ENCODE peak calls at places on chromosomes 7 and 10, in four cellular contexts. X, W, N and Q are unnamed samples.

GRCh38 chr10:36489181-36489927 is 636.0 kb upstream of the ANKRD30A start:
- DNase-seq in X (no peak), W (peak; percentile 42), N (no peak), Q (no peak)

GRCh38 chr7:11168622-11169170 is 195.0 kb downstream of the PHF14 start:
- DNase-seq in X (no peak), W (no peak), N (no peak), Q (no peak)

GRCh38 chr10:94138391-94138790 is 144.7 kb downstream of the PLCE1 start:
- DNase-seq in W (no peak), X (no peak), N (no peak), Q (no peak)

GRCh38 chr10:64574371-64574770 is 1053.2 kb downstream of the REEP3 start:
- DNase-seq in X (peak; percentile 48), W (no peak), N (no peak), Q (no peak)

GRCh38 chr10:122531261-122531660 is 29.3 kb upstream of the DMBT1 start:
- DNase-seq in X (no peak), W (no peak), N (no peak), Q (no peak)

GRCh38 chr10:90413196-90413595 is 444.6 kb downstream of the HTR7 start:
- DNase-seq in X (no peak), W (no peak), N (no peak), Q (no peak)

GRCh38 chr10:32112055-32112454 is 55.8 kb upstream of the KIF5B start:
- DNase-seq in N (no peak), X (peak; percentile 88), W (no peak), Q (peak; percentile 55)

GRCh38 chr7:107605223-107605815 is 25.3 kb downstream of the BCAP29 start:
- DNase-seq in W (no peak), X (no peak), N (no peak), Q (no peak)

GRCh38 chr7:14761506-14762296 is 140.8 kb downstream of the DGKB start:
- DNase-seq in X (peak; percentile 49), N (no peak), W (peak; percentile 78), Q (peak; percentile 55)

GRCh38 chr10:120949511-120950102 is 98.4 kb downstream of the WDR11 start:
- DNase-seq in N (no peak), W (no peak), X (no peak), Q (no peak)

GRCh38 chr7:157112706-157113105 is 26.0 kb upstream of the UBE3C start:
- DNase-seq in X (no peak), N (no peak), W (no peak), Q (no peak)

GRCh38 chr10:110504111-110504735 is 6.5 kb downstream of the DUSP5 start:
- DNase-seq in X (no peak), N (peak; percentile 81), W (no peak), Q (no peak)

GRCh38 chr7:105521027-105521730 is 892 bp downstream of the PUS7 start:
- DNase-seq in X (no peak), W (peak; percentile 67), N (peak; percentile 71), Q (no peak)

GRCh38 chr10:75029874-75030273 is 81.6 kb upstream of the SAMD8 start:
- DNase-seq in N (no peak), X (no peak), W (peak; percentile 33), Q (no peak)

GRCh38 chr10:75291800-75292199 is 56.0 kb upstream of the COMTD1 start:
- DNase-seq in X (no peak), W (no peak), N (no peak), Q (no peak)

GRCh38 chr10:26540601-26541000 is 102.5 kb downstream of the APBB1IP start:
- DNase-seq in N (peak; percentile 73), W (no peak), X (no peak), Q (no peak)

GRCh38 chr10:132404169-132404880 is 7.3 kb downstream of the PWWP2B start:
- DNase-seq in W (no peak), X (no peak), N (no peak), Q (no peak)

GRCh38 chr7:2622869-2623697 is 8.7 kb upstream of the TTYH3 start:
- DNase-seq in W (no peak), N (no peak), X (no peak), Q (no peak)

GRCh38 chr10:119203006-119203405 is 4.4 kb upstream of the GRK5 start:
- DNase-seq in X (peak; percentile 14), W (no peak), N (no peak), Q (no peak)

DNA sequence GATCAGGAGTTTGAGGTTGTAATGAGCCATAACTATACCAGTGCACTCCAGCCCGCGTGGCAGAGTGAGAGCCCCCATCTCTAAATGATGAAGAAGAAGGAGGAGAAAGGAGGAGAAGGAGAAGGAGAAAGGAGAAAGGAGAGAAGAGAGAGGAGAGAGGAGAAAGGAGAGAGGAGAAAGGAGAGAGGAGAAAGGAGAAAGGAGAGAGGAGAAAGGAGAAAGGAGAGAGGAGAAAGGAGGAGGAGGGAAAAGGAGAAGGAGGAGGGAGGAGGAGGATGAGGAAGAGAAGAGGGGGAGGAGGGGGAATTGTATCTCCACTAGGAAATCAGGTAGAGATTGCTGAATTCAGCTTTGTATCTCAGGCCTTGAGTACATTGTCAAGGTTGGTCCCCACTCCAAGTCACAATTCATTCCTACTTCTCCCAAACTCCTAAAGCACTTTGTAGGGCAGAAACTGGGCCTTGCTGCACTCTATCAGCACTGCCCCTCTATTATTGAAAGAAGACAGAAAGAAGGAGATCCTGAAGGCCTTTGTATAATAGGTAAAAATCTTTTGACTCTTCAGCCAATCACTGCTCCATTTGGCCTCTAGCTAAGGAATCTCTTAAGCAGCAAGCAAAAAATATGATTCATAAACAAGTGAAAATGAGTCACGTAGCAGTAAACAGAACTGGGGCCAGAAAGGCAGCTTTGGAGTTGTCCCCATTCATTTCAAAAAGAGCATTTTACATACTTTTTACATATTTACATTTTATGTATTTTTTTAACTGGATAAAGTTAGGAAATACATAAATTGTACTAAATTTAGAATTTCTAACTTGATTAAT is 178.0 kb downstream of the IMMP2L start:
- DNase-seq in N (no peak), X (peak; percentile 79), W (no peak), Q (no peak)
- TF ChIP-seq CTCF in N (no peak), X (no peak), W (no peak), Q (no peak)

DNA sequence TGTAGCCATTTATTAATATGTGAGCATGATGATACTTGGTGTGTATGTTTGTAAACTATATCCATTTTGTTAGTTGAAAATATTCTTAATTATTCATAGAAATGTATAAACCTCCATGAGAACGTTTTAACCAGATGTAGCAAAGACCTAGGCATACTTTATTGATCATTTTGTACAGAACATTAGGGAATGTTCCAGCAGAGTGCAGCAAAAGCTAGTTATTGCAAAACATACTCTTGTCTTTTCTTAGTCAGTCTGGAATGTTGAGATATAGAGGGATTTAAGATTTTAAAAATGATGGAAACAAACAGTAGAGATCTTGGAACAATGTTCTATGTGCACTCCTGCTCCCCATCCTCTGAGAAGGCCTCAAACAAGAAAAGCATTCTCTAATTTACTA is 292.0 kb downstream of the BBS9 start:
- DNase-seq in W (no peak), N (no peak), X (no peak), Q (no peak)
- TF ChIP-seq CTCF in W (no peak), N (no peak), X (no peak), Q (no peak)

GRCh38 chr7:51369746-51370145 is 53.1 kb upstream of the COBL start:
- DNase-seq in W (no peak), X (no peak), N (no peak), Q (no peak)
- TF ChIP-seq CTCF in W (peak; percentile 44), X (peak; percentile 50), N (peak; percentile 19), Q (peak; percentile 56)

GRCh38 chr7:43954524-43955228 is 28.4 kb downstream of the UBE2D4 start:
- DNase-seq in N (peak; percentile 61), W (no peak), X (peak; percentile 4), Q (peak; percentile 29)
- TF ChIP-seq CTCF in N (peak; percentile 42), W (peak; percentile 52), X (peak; percentile 71), Q (peak; percentile 57)

DNA sequence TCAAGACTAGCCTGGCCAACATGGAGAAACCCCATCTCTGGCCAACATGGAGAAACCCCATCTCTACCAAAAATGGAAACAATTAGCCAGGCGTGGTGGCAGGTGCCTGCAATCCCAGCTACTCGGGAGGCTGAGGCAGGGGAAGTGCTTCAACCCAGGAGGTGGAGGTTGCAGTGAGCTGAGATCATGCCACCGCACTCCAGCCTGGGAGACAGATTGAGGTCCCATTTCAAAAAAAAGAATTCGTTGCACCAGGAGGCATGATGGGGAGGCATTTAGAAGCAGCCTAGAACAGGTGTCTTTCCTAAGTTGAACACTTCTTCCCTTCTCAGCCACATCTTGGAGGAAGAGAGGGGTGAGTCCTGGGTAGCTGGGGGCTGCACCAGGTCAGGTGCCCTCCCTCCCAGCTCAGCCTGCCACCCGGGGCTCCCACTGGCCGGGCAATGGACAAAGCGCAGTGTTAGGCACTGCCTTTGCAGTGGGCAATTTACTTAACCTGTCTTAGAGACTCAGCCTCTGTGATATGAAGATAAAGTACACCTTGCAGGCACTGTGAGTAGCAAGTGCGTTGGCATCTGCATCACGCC is 726.8 kb downstream of the PARD3 start:
- DNase-seq in W (no peak), N (no peak), X (no peak), Q (no peak)
- TF ChIP-seq CTCF in W (no peak), N (no peak), X (no peak), Q (no peak)

DNA sequence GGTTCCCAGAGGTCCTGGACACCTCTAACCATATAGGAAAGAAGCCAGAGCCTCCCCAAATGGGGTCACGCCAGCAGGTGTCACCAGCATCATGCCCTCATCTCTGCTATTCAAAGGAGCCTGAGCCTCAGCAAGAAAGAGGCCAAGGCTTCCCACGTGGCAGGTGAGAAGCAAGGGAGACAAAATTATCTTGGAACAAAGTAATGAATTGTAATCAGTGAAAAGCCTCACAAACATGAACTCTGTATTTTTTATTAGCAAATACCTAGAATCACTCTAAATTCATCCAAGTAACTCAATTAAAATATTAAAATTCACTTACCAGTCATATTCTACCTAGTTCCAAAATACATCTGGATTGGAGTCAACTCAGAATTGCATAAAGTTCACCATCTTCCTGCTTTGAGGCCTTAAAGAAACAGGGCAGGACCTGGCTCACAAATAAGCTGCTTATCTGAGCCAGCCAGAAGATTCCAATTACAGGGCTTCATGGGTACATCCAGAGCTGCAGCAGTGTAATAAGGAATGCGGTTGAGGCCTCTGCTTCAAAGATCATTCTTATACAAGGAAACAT is 68.7 kb downstream of the SGMS1 start:
- DNase-seq in W (no peak), N (no peak), X (peak; percentile 73), Q (no peak)
- TF ChIP-seq CTCF in W (no peak), N (no peak), X (no peak), Q (no peak)

GRCh38 chr10:73262880-73263279 is 10.4 kb upstream of the MRPS16 start:
- DNase-seq in W (no peak), N (no peak), X (no peak), Q (no peak)
- TF ChIP-seq CTCF in W (no peak), N (no peak), X (no peak), Q (no peak)

DNA sequence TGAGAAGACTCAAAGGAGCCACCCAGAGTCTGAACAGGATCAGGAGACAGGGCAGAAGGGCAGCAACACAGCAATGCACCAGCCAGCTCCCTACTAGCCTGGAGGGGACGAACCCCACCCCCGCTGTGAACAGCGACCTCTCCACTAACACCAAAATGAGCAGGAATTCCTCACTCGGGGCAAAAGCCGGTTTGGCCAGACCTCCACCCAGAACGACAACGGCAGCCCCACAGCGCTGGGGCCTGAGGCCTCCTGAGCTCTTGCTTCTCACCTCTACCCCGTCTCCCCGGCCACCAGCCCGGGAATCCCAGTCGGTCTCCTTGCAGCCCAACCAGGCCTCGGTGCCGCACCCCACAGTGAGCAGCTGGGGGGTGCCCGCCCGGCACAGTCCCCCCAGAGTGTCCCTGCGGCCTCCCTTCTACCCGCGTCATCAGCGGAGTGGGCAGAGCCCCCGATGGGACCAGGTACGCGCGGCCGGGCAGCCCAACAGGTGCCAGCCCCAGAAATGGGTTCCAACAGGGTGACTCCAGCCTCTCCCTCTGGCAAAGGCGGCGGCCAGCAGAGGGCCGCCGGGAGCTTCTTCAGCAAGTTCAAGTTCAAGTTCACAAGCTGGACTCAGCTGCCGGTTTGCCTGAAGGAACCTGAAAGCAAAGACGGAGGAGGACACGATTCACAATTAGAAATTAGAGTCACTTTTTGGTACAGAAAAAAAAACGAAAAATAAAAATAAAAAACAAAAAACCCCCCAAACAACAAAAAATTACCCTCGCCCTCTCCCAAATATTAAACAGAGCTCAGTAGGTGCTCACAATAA is 129.0 kb downstream of the MARCHF5 start:
- DNase-seq in N (no peak), W (peak; percentile 52), X (no peak), Q (no peak)
- TF ChIP-seq CTCF in N (no peak), W (peak; percentile 58), X (peak; percentile 33), Q (peak; percentile 55)

GRCh38 chr7:3846738-3847137 is 545.7 kb downstream of the SDK1 start:
- DNase-seq in X (no peak), W (no peak), N (no peak), Q (no peak)
- TF ChIP-seq CTCF in X (no peak), W (no peak), N (no peak), Q (no peak)